ENCODE peak calls at places on chromosome 10, in six cellular contexts. One of them, this sample, is unnamed.

GRCh38 chr10:26199841-26200240 is 16.7 kb upstream of the GAD2 start:
- DNase-seq in ovary: no peak
- DNase-seq in fibroblast of the aortic adventitia: no peak
- DNase-seq in AG04450: no peak
- DNase-seq in A549: no peak
- DNase-seq in effector memory CD4-positive, alpha-beta T cell: no peak
- DNase-seq in this sample: no peak

GRCh38 chr10:71634531-71635164 is 84.9 kb downstream of the C10orf105 start:
- DNase-seq in ovary: no peak
- DNase-seq in fibroblast of the aortic adventitia: no peak
- DNase-seq in AG04450: no peak
- DNase-seq in A549: no peak
- DNase-seq in effector memory CD4-positive, alpha-beta T cell: no peak
- DNase-seq in this sample: no peak

GRCh38 chr10:69290993-69291392 is 12.7 kb downstream of the HK1 start:
- DNase-seq in ovary: no peak
- DNase-seq in fibroblast of the aortic adventitia: no peak
- DNase-seq in AG04450: no peak
- DNase-seq in A549: no peak
- DNase-seq in effector memory CD4-positive, alpha-beta T cell: no peak
- DNase-seq in this sample: no peak

GRCh38 chr10:75717126-75717916 is 285.9 kb downstream of the LRMDA start:
- DNase-seq in ovary: no peak
- DNase-seq in fibroblast of the aortic adventitia: peak; percentile 4
- DNase-seq in AG04450: no peak
- DNase-seq in A549: no peak
- DNase-seq in effector memory CD4-positive, alpha-beta T cell: no peak
- DNase-seq in this sample: peak; percentile 17

GRCh38 chr10:8844141-8844540 is 789.7 kb downstream of the GATA3 start:
- DNase-seq in ovary: no peak
- DNase-seq in fibroblast of the aortic adventitia: no peak
- DNase-seq in AG04450: no peak
- DNase-seq in A549: no peak
- DNase-seq in effector memory CD4-positive, alpha-beta T cell: no peak
- DNase-seq in this sample: no peak

GRCh38 chr10:14491814-14492213 is 161.1 kb upstream of the FRMD4A start:
- DNase-seq in ovary: no peak
- DNase-seq in fibroblast of the aortic adventitia: no peak
- DNase-seq in AG04450: no peak
- DNase-seq in A549: no peak
- DNase-seq in effector memory CD4-positive, alpha-beta T cell: no peak
- DNase-seq in this sample: no peak

GRCh38 chr10:120541971-120542370 is 84.9 kb downstream of the PLPP4 start:
- DNase-seq in ovary: no peak
- DNase-seq in fibroblast of the aortic adventitia: no peak
- DNase-seq in AG04450: no peak
- DNase-seq in A549: no peak
- DNase-seq in effector memory CD4-positive, alpha-beta T cell: no peak
- DNase-seq in this sample: peak; percentile 26

GRCh38 chr10:79941585-79942210 is 7.2 kb downstream of the SFTPD start:
- DNase-seq in ovary: no peak
- DNase-seq in fibroblast of the aortic adventitia: no peak
- DNase-seq in AG04450: no peak
- DNase-seq in A549: no peak
- DNase-seq in effector memory CD4-positive, alpha-beta T cell: no peak
- DNase-seq in this sample: no peak

GRCh38 chr10:100339236-100339635 is 7.8 kb upstream of the SCD start:
- DNase-seq in ovary: no peak
- DNase-seq in fibroblast of the aortic adventitia: no peak
- DNase-seq in AG04450: no peak
- DNase-seq in A549: no peak
- DNase-seq in effector memory CD4-positive, alpha-beta T cell: no peak
- DNase-seq in this sample: no peak

GRCh38 chr10:70742537-70743429 is 42.4 kb downstream of the TBATA start:
- DNase-seq in ovary: peak; percentile 46
- DNase-seq in fibroblast of the aortic adventitia: peak; percentile 89
- DNase-seq in AG04450: peak; percentile 80
- DNase-seq in A549: no peak
- DNase-seq in effector memory CD4-positive, alpha-beta T cell: no peak
- DNase-seq in this sample: peak; percentile 51

GRCh38 chr10:26780793-26781601 is 79.8 kb downstream of the ABI1 start:
- DNase-seq in ovary: no peak
- DNase-seq in fibroblast of the aortic adventitia: peak; percentile 91
- DNase-seq in AG04450: peak; percentile 54
- DNase-seq in A549: peak; percentile 65
- DNase-seq in effector memory CD4-positive, alpha-beta T cell: no peak
- DNase-seq in this sample: peak; percentile 81

GRCh38 chr10:110841767-110842267 is 29.9 kb upstream of the PDCD4 start:
- DNase-seq in ovary: no peak
- DNase-seq in fibroblast of the aortic adventitia: no peak
- DNase-seq in AG04450: no peak
- DNase-seq in A549: no peak
- DNase-seq in effector memory CD4-positive, alpha-beta T cell: no peak
- DNase-seq in this sample: no peak

GRCh38 chr10:132142396-132143161 is 44.2 kb upstream of the DPYSL4 start:
- DNase-seq in ovary: peak; percentile 75
- DNase-seq in fibroblast of the aortic adventitia: no peak
- DNase-seq in AG04450: no peak
- DNase-seq in A549: peak; percentile 85
- DNase-seq in effector memory CD4-positive, alpha-beta T cell: no peak
- DNase-seq in this sample: peak; percentile 26

GRCh38 chr10:102735065-102735562 is 8.6 kb upstream of the WBP1L start:
- DNase-seq in ovary: no peak
- DNase-seq in fibroblast of the aortic adventitia: peak; percentile 83
- DNase-seq in AG04450: no peak
- DNase-seq in A549: no peak
- DNase-seq in effector memory CD4-positive, alpha-beta T cell: no peak
- DNase-seq in this sample: no peak

GRCh38 chr10:70748305-70748704 is 36.9 kb downstream of the TBATA start:
- DNase-seq in ovary: no peak
- DNase-seq in fibroblast of the aortic adventitia: no peak
- DNase-seq in AG04450: no peak
- DNase-seq in A549: no peak
- DNase-seq in effector memory CD4-positive, alpha-beta T cell: no peak
- DNase-seq in this sample: no peak

GRCh38 chr10:50379652-50380051 is 128.3 kb upstream of the ASAH2 start:
- DNase-seq in ovary: no peak
- DNase-seq in fibroblast of the aortic adventitia: no peak
- DNase-seq in AG04450: no peak
- DNase-seq in A549: no peak
- DNase-seq in effector memory CD4-positive, alpha-beta T cell: no peak
- DNase-seq in this sample: no peak

GRCh38 chr10:61634711-61635110 is 28.0 kb upstream of the CABCOCO1 start:
- DNase-seq in ovary: no peak
- DNase-seq in fibroblast of the aortic adventitia: peak; percentile 66
- DNase-seq in AG04450: no peak
- DNase-seq in A549: no peak
- DNase-seq in effector memory CD4-positive, alpha-beta T cell: no peak
- DNase-seq in this sample: peak; percentile 83

GRCh38 chr10:88386204-88386877 is 196.8 kb downstream of the RNLS start:
- DNase-seq in ovary: no peak
- DNase-seq in fibroblast of the aortic adventitia: peak; percentile 55
- DNase-seq in AG04450: no peak
- DNase-seq in A549: peak; percentile 15
- DNase-seq in effector memory CD4-positive, alpha-beta T cell: no peak
- DNase-seq in this sample: peak; percentile 36

GRCh38 chr10:89419548-89419947 is 5.2 kb downstream of the IFIT5 start:
- DNase-seq in ovary: no peak
- DNase-seq in fibroblast of the aortic adventitia: peak; percentile 44
- DNase-seq in AG04450: no peak
- DNase-seq in A549: no peak
- DNase-seq in effector memory CD4-positive, alpha-beta T cell: no peak
- DNase-seq in this sample: peak; percentile 68

GRCh38 chr10:6217621-6218020 is 14.9 kb downstream of the PFKFB3 start:
- DNase-seq in ovary: no peak
- DNase-seq in fibroblast of the aortic adventitia: no peak
- DNase-seq in AG04450: no peak
- DNase-seq in A549: no peak
- DNase-seq in effector memory CD4-positive, alpha-beta T cell: no peak
- DNase-seq in this sample: no peak

GRCh38 chr10:103507235-103508191 is 14.0 kb downstream of the NEURL1 start:
- DNase-seq in ovary: no peak
- DNase-seq in fibroblast of the aortic adventitia: no peak
- DNase-seq in AG04450: no peak
- DNase-seq in A549: no peak
- DNase-seq in effector memory CD4-positive, alpha-beta T cell: no peak
- DNase-seq in this sample: no peak

GRCh38 chr10:15374156-15374555 is 3.1 kb upstream of the FAM171A1 start:
- DNase-seq in ovary: no peak
- DNase-seq in fibroblast of the aortic adventitia: no peak
- DNase-seq in AG04450: no peak
- DNase-seq in A549: no peak
- DNase-seq in effector memory CD4-positive, alpha-beta T cell: no peak
- DNase-seq in this sample: no peak

GRCh38 chr10:19488592-19489280 is 327.5 kb upstream of the PLXDC2 start:
- DNase-seq in ovary: peak; percentile 72
- DNase-seq in fibroblast of the aortic adventitia: peak; percentile 25
- DNase-seq in AG04450: no peak
- DNase-seq in A549: no peak
- DNase-seq in effector memory CD4-positive, alpha-beta T cell: no peak
- DNase-seq in this sample: peak; percentile 41
- H3K4me3 ChIP-seq in ovary: no peak overlapping the region
- H3K4me3 ChIP-seq in fibroblast of the aortic adventitia: peak overlapping the region; percentile 34
- H3K4me3 ChIP-seq in AG04450: peak overlapping the region; percentile 52
- H3K4me3 ChIP-seq in A549: no peak overlapping the region
- H3K4me3 ChIP-seq in effector memory CD4-positive, alpha-beta T cell: no peak overlapping the region
- H3K4me3 ChIP-seq in this sample: peak overlapping the region; percentile 44

GRCh38 chr10:35606423-35606822 is 1.3 kb downstream of the GJD4 start:
- DNase-seq in ovary: no peak
- DNase-seq in fibroblast of the aortic adventitia: peak; percentile 59
- DNase-seq in AG04450: no peak
- DNase-seq in A549: no peak
- DNase-seq in effector memory CD4-positive, alpha-beta T cell: no peak
- DNase-seq in this sample: peak; percentile 19

GRCh38 chr10:35608317-35608672 is 3.2 kb downstream of the GJD4 start:
- DNase-seq in ovary: no peak
- DNase-seq in fibroblast of the aortic adventitia: no peak
- DNase-seq in AG04450: no peak
- DNase-seq in A549: no peak
- DNase-seq in effector memory CD4-positive, alpha-beta T cell: no peak
- DNase-seq in this sample: no peak

GRCh38 chr10:35611750-35612149 is 6.6 kb downstream of the GJD4 start:
- DNase-seq in ovary: no peak
- DNase-seq in fibroblast of the aortic adventitia: no peak
- DNase-seq in AG04450: no peak
- DNase-seq in A549: no peak
- DNase-seq in effector memory CD4-positive, alpha-beta T cell: no peak
- DNase-seq in this sample: no peak

GRCh38 chr10:35605191-35605590 is at the start of gene GJD4:
- DNase-seq in ovary: no peak
- DNase-seq in fibroblast of the aortic adventitia: no peak
- DNase-seq in AG04450: no peak
- DNase-seq in A549: no peak
- DNase-seq in effector memory CD4-positive, alpha-beta T cell: no peak
- DNase-seq in this sample: no peak

GRCh38 chr10:35607475-35608316 is 2.6 kb downstream of the GJD4 start:
- DNase-seq in ovary: peak; percentile 36
- DNase-seq in fibroblast of the aortic adventitia: peak; percentile 10
- DNase-seq in AG04450: no peak
- DNase-seq in A549: no peak
- DNase-seq in effector memory CD4-positive, alpha-beta T cell: no peak
- DNase-seq in this sample: peak; percentile 31
- H3K4me3 ChIP-seq in ovary: peak overlapping the region; percentile 23
- H3K4me3 ChIP-seq in fibroblast of the aortic adventitia: peak overlapping the region; percentile 49
- H3K4me3 ChIP-seq in AG04450: peak overlapping the region; percentile 46
- H3K4me3 ChIP-seq in A549: peak overlapping the region; percentile 40
- H3K4me3 ChIP-seq in effector memory CD4-positive, alpha-beta T cell: peak overlapping the region; percentile 49
- H3K4me3 ChIP-seq in this sample: peak overlapping the region; percentile 61

GRCh38 chr10:44051091-44051490 is 333.8 kb downstream of the CXCL12 start:
- DNase-seq in ovary: no peak
- DNase-seq in fibroblast of the aortic adventitia: no peak
- DNase-seq in AG04450: no peak
- DNase-seq in A549: no peak
- DNase-seq in effector memory CD4-positive, alpha-beta T cell: no peak
- DNase-seq in this sample: no peak
- H3K4me3 ChIP-seq in ovary: no peak overlapping the region
- H3K4me3 ChIP-seq in fibroblast of the aortic adventitia: no peak overlapping the region
- H3K4me3 ChIP-seq in AG04450: no peak overlapping the region
- H3K4me3 ChIP-seq in A549: no peak overlapping the region
- H3K4me3 ChIP-seq in effector memory CD4-positive, alpha-beta T cell: no peak overlapping the region
- H3K4me3 ChIP-seq in this sample: no peak overlapping the region

DNA sequence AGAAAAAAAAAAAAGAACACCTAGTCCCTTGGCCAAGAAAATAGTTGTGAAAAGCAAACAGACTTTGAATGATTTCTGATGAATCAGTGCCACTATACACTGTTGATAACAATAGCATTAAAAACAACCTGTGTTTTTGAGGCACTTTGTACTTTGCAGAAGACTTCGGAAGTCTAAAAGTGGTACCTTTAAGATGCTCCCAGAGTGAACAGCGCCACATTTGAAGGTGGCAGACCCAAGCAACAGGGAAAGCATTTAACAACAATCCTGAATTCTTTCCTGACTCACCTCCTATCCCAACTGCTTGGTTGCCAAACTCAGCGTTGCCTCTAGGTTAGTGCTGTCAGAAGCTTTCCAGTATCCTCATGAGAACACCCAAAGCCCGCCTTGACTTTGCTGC is 102.5 kb upstream of the CCDC6 start:
- DNase-seq in ovary: no peak
- DNase-seq in fibroblast of the aortic adventitia: no peak
- DNase-seq in AG04450: no peak
- DNase-seq in A549: no peak
- DNase-seq in effector memory CD4-positive, alpha-beta T cell: no peak
- DNase-seq in this sample: no peak
- H3K4me3 ChIP-seq in ovary: no peak overlapping the region
- H3K4me3 ChIP-seq in fibroblast of the aortic adventitia: no peak overlapping the region
- H3K4me3 ChIP-seq in AG04450: no peak overlapping the region
- H3K4me3 ChIP-seq in A549: no peak overlapping the region
- H3K4me3 ChIP-seq in effector memory CD4-positive, alpha-beta T cell: no peak overlapping the region
- H3K4me3 ChIP-seq in this sample: no peak overlapping the region

DNA sequence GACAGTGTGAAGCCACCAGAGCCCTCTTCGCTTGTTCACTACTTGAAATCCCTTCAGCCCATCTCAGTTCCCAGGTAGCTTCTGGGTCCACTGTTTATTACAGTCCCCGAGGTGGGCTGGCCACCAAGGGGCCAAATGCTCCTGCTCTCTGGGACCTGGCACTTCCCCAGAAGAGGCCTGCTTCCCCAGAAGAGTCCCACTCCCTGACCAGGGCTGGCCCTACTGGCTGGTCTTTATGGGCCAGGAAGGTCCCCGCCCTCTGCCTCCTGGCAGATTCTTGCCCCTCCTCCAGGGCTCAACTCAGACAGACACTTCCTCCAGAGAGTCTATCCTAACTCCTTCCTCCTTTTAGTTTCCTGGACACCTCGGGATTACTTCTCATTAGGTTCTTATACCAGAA is 70.7 kb upstream of the LRRC18 start:
- DNase-seq in ovary: no peak
- DNase-seq in fibroblast of the aortic adventitia: no peak
- DNase-seq in AG04450: no peak
- DNase-seq in A549: no peak
- DNase-seq in effector memory CD4-positive, alpha-beta T cell: no peak
- DNase-seq in this sample: no peak
- H3K4me3 ChIP-seq in ovary: no peak overlapping the region
- H3K4me3 ChIP-seq in fibroblast of the aortic adventitia: no peak overlapping the region
- H3K4me3 ChIP-seq in AG04450: no peak overlapping the region
- H3K4me3 ChIP-seq in A549: no peak overlapping the region
- H3K4me3 ChIP-seq in effector memory CD4-positive, alpha-beta T cell: no peak overlapping the region
- H3K4me3 ChIP-seq in this sample: no peak overlapping the region

This sample was measured in choroid plexus epithelial cell.